ENCODE peak calls at places on chromosomes 7 and 10, in eight cellular contexts. M, W, P, R, G, C, X and Q are unnamed samples.

GRCh38 chr10:109205929-109206585 is 717.3 kb downstream of the XPNPEP1 start:
- DNase-seq in W (no peak), X (no peak), P (no peak), C (no peak), M (no peak), G (no peak), R (no peak), Q (peak; percentile 69)

GRCh38 chr7:140022582-140023211 is 40.1 kb downstream of the PARP12 start:
- DNase-seq in M (no peak), P (no peak), G (no peak), X (no peak), W (no peak), C (no peak), R (no peak), Q (no peak)

GRCh38 chr10:15817407-15818046 is 42.8 kb downstream of the MINDY3 start:
- DNase-seq in X (no peak), P (no peak), M (no peak), W (no peak), C (no peak), G (no peak), R (no peak), Q (peak; percentile 33)

GRCh38 chr7:112086496-112087254 is 119.5 kb downstream of the DOCK4 start:
- DNase-seq in X (no peak), M (no peak), G (no peak), R (no peak), C (no peak), W (no peak), P (no peak), Q (no peak)

GRCh38 chr7:105769951-105770628 is 106.3 kb downstream of the ATXN7L1 start:
- DNase-seq in C (no peak), X (no peak), G (no peak), W (peak; percentile 9), R (peak; percentile 18), M (no peak), P (peak; percentile 14), Q (peak; percentile 74)

GRCh38 chr7:71695189-71695588 is 563.2 kb downstream of the GALNT17 start:
- DNase-seq in R (peak; percentile 56), W (no peak), P (no peak), X (no peak), M (no peak), G (no peak), C (no peak), Q (no peak)

GRCh38 chr10:50740351-50740688 is 584 bp downstream of the ASAH2B start:
- DNase-seq in R (no peak), C (no peak), W (no peak), M (no peak), X (no peak), P (no peak), G (no peak), Q (peak; percentile 1)

GRCh38 chr7:5578441-5579024 is 154.9 kb upstream of the TNRC18 start:
- DNase-seq in G (no peak), P (no peak), C (no peak), W (no peak), X (no peak), M (no peak), R (no peak), Q (no peak)

GRCh38 chr10:76106611-76107010 is 675.2 kb downstream of the LRMDA start:
- DNase-seq in R (no peak), C (no peak), M (no peak), G (no peak), X (no peak), P (no peak), W (no peak), Q (no peak)

GRCh38 chr10:119817991-119818888 is 54.4 kb downstream of the MCMBP start:
- DNase-seq in W (peak; percentile 4), M (no peak), C (peak; percentile 18), P (no peak), R (no peak), G (no peak), X (no peak), Q (peak; percentile 86)

GRCh38 chr7:32489788-32490126 is 423 bp downstream of the LSM5 start:
- DNase-seq in R (no peak), X (no peak), C (no peak), P (no peak), G (no peak), W (no peak), M (no peak), Q (no peak)

GRCh38 chr7:137820677-137821420 is 25.9 kb downstream of the DGKI start:
- DNase-seq in R (peak; percentile 54), P (no peak), G (no peak), X (no peak), M (no peak), W (no peak), C (no peak), Q (no peak)

GRCh38 chr10:109966961-109967738 is 40.6 kb upstream of the ADD3 start:
- DNase-seq in X (no peak), P (no peak), W (no peak), M (no peak), G (no peak), R (no peak), C (no peak), Q (no peak)

GRCh38 chr7:20827172-20827571 is 40.5 kb upstream of the SP8 start:
- DNase-seq in C (no peak), G (no peak), X (no peak), R (no peak), M (no peak), P (no peak), W (no peak), Q (no peak)

GRCh38 chr10:1576467-1577259 is 160.7 kb downstream of the ADARB2 start:
- DNase-seq in G (no peak), R (no peak), M (no peak), P (peak; percentile 80), C (no peak), W (no peak), X (no peak), Q (no peak)

GRCh38 chr7:1120791-1121190 is 32.9 kb downstream of the GPER1 start:
- DNase-seq in M (no peak), C (no peak), P (no peak), R (no peak), W (no peak), X (no peak), G (no peak), Q (no peak)